ENCODE peak calls at places on chromosome 14, in five cellular contexts. One of them, this sample, is unnamed. For H3K4me1, the result is how much of the 10 kb centered on the place peaks cover.

GRCh38 chr14:93266127-93266526 is 59.1 kb downstream of the UBR7 start:
- DNase-seq in neural progenitor cell: no peak
- DNase-seq in lower lobe of right lung: no peak
- DNase-seq in CD4-positive, CD25-positive, alpha-beta regulatory T cell: no peak
- DNase-seq in GM23338: no peak
- DNase-seq in this sample: no peak

GRCh38 chr14:54691525-54692260 is 124.8 kb downstream of the SAMD4A start:
- DNase-seq in neural progenitor cell: peak
- DNase-seq in lower lobe of right lung: peak
- DNase-seq in GM23338: peak
- DNase-seq in CD4-positive, CD25-positive, alpha-beta regulatory T cell: peak
- DNase-seq in this sample: peak

GRCh38 chr14:91714805-91715204 is 17.1 kb downstream of the CATSPERB start:
- DNase-seq in CD4-positive, CD25-positive, alpha-beta regulatory T cell: no peak
- DNase-seq in lower lobe of right lung: no peak
- DNase-seq in neural progenitor cell: peak
- DNase-seq in GM23338: peak
- DNase-seq in this sample: no peak

GRCh38 chr14:100022772-100023451 is 42.3 kb upstream of the EVL start:
- DNase-seq in neural progenitor cell: no peak
- DNase-seq in lower lobe of right lung: no peak
- DNase-seq in GM23338: no peak
- DNase-seq in CD4-positive, CD25-positive, alpha-beta regulatory T cell: no peak
- DNase-seq in this sample: no peak

GRCh38 chr14:29681308-29681707 is 246.3 kb downstream of the PRKD1 start:
- DNase-seq in CD4-positive, CD25-positive, alpha-beta regulatory T cell: no peak
- DNase-seq in neural progenitor cell: no peak
- DNase-seq in GM23338: no peak
- DNase-seq in lower lobe of right lung: no peak
- DNase-seq in this sample: no peak

GRCh38 chr14:21924479-21924878 is 250.9 kb upstream of the OR4E1 start:
- DNase-seq in lower lobe of right lung: no peak
- DNase-seq in neural progenitor cell: peak
- DNase-seq in CD4-positive, CD25-positive, alpha-beta regulatory T cell: peak
- DNase-seq in GM23338: peak
- DNase-seq in this sample: no peak

GRCh38 chr14:73786942-73787759 is 64.5 kb upstream of the PTGR2 start:
- DNase-seq in lower lobe of right lung: peak
- DNase-seq in CD4-positive, CD25-positive, alpha-beta regulatory T cell: peak
- DNase-seq in neural progenitor cell: peak
- DNase-seq in GM23338: peak
- DNase-seq in this sample: peak

GRCh38 chr14:74638970-74639369 is 26.9 kb upstream of the LTBP2 start:
- DNase-seq in CD4-positive, CD25-positive, alpha-beta regulatory T cell: no peak
- DNase-seq in neural progenitor cell: no peak
- DNase-seq in GM23338: no peak
- DNase-seq in lower lobe of right lung: no peak
- DNase-seq in this sample: no peak

GRCh38 chr14:35416108-35416750 is 11.7 kb upstream of the NFKBIA start:
- DNase-seq in lower lobe of right lung: no peak
- DNase-seq in neural progenitor cell: no peak
- DNase-seq in GM23338: no peak
- DNase-seq in CD4-positive, CD25-positive, alpha-beta regulatory T cell: no peak
- DNase-seq in this sample: no peak

GRCh38 chr14:24943024-24943423 is 106.9 kb downstream of the STXBP6 start:
- DNase-seq in neural progenitor cell: peak
- DNase-seq in CD4-positive, CD25-positive, alpha-beta regulatory T cell: no peak
- DNase-seq in GM23338: peak
- DNase-seq in lower lobe of right lung: no peak
- DNase-seq in this sample: no peak

GRCh38 chr14:54981698-54982097 is 45.2 kb downstream of the WDHD1 start:
- DNase-seq in CD4-positive, CD25-positive, alpha-beta regulatory T cell: peak
- DNase-seq in lower lobe of right lung: no peak
- DNase-seq in GM23338: no peak
- DNase-seq in neural progenitor cell: no peak
- DNase-seq in this sample: no peak

GRCh38 chr14:102928412-102929348 is 6.2 kb downstream of the AMN start:
- DNase-seq in neural progenitor cell: peak
- DNase-seq in GM23338: peak
- DNase-seq in lower lobe of right lung: peak
- DNase-seq in CD4-positive, CD25-positive, alpha-beta regulatory T cell: peak
- DNase-seq in this sample: peak
- H3K4me1 ChIP-seq in neural progenitor cell: under half
- H3K4me1 ChIP-seq in GM23338: under half
- H3K4me1 ChIP-seq in lower lobe of right lung: under half
- H3K4me1 ChIP-seq in CD4-positive, CD25-positive, alpha-beta regulatory T cell: under half
- H3K4me1 ChIP-seq in this sample: under half

DNA sequence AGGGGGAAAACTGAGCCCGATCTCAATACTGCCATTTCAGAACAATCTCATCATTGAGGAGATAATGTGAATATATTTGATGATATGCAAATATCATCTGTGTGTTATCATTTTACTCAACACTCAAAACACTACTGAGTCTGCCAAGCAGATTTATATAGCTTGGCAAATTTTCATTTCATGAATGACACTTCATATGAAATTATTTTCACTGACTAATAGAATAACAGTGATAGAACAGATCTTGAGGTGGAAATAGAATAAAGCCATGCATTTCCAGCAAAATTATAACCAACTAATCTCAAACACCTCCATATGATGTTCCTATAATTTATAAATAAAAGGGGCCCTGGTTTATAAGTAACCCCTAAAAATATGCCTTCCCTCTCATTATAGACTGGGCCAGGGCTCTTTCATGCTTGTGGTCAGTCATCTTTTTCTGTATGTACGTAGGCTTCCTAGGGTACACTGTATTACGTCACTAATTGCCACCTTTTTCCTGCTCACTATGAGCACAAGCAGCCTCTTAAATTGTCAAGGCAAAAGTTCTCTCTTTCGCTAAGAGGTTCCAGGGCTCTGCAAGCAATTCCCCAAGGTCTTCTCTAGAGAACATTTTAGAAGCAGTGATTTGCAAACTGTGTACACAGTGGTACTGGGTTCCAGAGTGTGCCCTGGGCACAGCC is 197.1 kb upstream of the FOXN3 start:
- DNase-seq in neural progenitor cell: no peak
- DNase-seq in GM23338: no peak
- DNase-seq in lower lobe of right lung: no peak
- DNase-seq in CD4-positive, CD25-positive, alpha-beta regulatory T cell: no peak
- DNase-seq in this sample: no peak
- H3K27ac ChIP-seq in neural progenitor cell: no peak
- H3K27ac ChIP-seq in GM23338: peak
- H3K27ac ChIP-seq in lower lobe of right lung: no peak
- H3K27ac ChIP-seq in CD4-positive, CD25-positive, alpha-beta regulatory T cell: peak
- H3K27ac ChIP-seq in this sample: no peak

DNA sequence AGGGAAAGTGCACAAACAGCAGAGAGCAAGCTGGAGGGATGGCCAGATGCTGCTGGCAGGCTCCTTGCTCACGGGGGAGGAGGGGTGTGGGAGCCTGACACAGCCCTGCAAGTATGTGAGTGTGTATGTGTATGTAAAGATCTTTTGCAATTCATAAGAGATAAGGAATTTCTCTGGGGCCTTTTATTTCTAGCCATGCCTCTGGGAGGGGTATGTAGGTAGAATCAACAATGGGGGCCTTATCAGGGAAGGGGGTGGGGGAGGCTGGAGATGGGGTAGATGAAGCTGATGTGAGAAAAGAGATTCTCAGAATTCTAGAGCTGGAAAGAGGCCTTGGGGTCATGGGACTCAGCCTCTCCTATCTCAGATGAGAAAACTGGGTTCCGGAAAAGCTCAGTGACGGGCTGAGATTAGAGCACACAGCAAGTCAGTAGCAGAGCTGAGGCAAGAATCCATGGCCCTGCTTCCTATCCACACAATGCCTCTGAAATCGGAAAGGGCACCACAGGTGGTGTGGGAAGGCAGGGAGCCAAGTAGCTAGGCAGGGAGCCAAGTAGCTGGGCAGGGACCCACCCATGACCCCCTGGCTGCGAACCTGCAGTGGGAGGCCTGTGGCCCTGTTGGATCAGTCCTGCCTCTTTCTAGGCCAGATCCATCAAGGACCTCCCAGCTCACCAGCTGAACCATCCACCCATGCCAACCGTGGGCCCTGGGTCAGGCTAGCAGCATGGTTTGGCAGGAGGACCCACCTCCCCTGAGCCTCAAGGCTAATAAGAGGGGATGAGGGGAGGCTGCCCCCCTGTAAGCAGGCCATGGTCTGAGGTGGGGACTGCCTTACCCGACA is 54.7 kb downstream of the PLEKHG3 start:
- DNase-seq in neural progenitor cell: no peak
- DNase-seq in GM23338: no peak
- DNase-seq in CD4-positive, CD25-positive, alpha-beta regulatory T cell: no peak
- DNase-seq in lower lobe of right lung: peak
- DNase-seq in this sample: no peak
- H3K4me1 ChIP-seq in neural progenitor cell: under half
- H3K4me1 ChIP-seq in GM23338: under half
- H3K4me1 ChIP-seq in CD4-positive, CD25-positive, alpha-beta regulatory T cell: half or more
- H3K4me1 ChIP-seq in lower lobe of right lung: under half
- H3K4me1 ChIP-seq in this sample: under half

DNA sequence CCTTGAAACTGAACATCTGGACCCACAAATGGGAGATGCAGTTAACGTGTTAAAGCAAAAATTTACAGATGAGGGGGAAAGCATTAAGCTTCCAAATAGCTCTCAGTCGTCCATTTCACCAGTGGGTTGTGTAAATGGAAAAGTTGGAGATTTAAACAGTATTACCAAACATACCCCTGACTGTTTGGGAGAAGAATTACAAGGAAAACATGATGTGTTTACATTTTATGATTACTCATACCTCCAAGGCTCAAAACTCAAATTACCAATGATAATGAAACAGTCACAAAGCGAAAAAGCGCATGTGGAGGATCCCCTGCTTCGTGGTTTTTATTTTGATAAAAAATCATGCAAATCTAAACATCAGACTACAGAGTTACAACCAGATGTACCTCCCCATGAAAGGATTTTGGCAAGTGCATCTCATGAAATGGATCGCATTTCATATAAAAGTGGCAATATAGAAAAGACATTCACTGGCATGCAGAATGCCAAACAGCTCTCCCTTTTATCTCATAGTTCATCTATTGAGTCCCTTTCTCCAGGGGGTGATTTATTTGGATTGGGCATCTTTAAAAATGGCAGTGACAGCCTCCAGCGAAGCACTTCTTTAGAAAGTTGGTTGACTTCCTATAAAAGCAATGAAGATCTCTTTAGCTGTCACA is 116.6 kb upstream of the NPAS3 start:
- DNase-seq in GM23338: no peak
- DNase-seq in neural progenitor cell: no peak
- DNase-seq in lower lobe of right lung: no peak
- DNase-seq in CD4-positive, CD25-positive, alpha-beta regulatory T cell: no peak
- DNase-seq in this sample: no peak
- H3K27ac ChIP-seq in GM23338: no peak
- H3K27ac ChIP-seq in neural progenitor cell: no peak
- H3K27ac ChIP-seq in lower lobe of right lung: no peak
- H3K27ac ChIP-seq in CD4-positive, CD25-positive, alpha-beta regulatory T cell: no peak
- H3K27ac ChIP-seq in this sample: no peak

GRCh38 chr14:68664225-68664681 is 128.6 kb downstream of the ZFP36L1 start:
- DNase-seq in lower lobe of right lung: no peak
- DNase-seq in CD4-positive, CD25-positive, alpha-beta regulatory T cell: no peak
- DNase-seq in GM23338: no peak
- DNase-seq in neural progenitor cell: no peak
- DNase-seq in this sample: no peak
- H3K4me1 ChIP-seq in lower lobe of right lung: half or more
- H3K4me1 ChIP-seq in CD4-positive, CD25-positive, alpha-beta regulatory T cell: under half
- H3K4me1 ChIP-seq in GM23338: under half
- H3K4me1 ChIP-seq in neural progenitor cell: under half
- H3K4me1 ChIP-seq in this sample: under half

GRCh38 chr14:102095871-102096568 is 9.2 kb upstream of the HSP90AA1 start:
- DNase-seq in lower lobe of right lung: no peak
- DNase-seq in CD4-positive, CD25-positive, alpha-beta regulatory T cell: no peak
- DNase-seq in GM23338: peak
- DNase-seq in neural progenitor cell: peak
- DNase-seq in this sample: peak

GRCh38 chr14:102096569-102097188 is 9.8 kb upstream of the HSP90AA1 start:
- DNase-seq in CD4-positive, CD25-positive, alpha-beta regulatory T cell: peak
- DNase-seq in neural progenitor cell: peak
- DNase-seq in lower lobe of right lung: peak
- DNase-seq in GM23338: peak
- DNase-seq in this sample: peak

GRCh38 chr14:102094101-102094500 is 7.3 kb upstream of the HSP90AA1 start:
- DNase-seq in CD4-positive, CD25-positive, alpha-beta regulatory T cell: no peak
- DNase-seq in neural progenitor cell: no peak
- DNase-seq in lower lobe of right lung: no peak
- DNase-seq in GM23338: peak
- DNase-seq in this sample: no peak

GRCh38 chr14:102097441-102098135 is 10.7 kb upstream of the HSP90AA1 start:
- DNase-seq in lower lobe of right lung: no peak
- DNase-seq in GM23338: peak
- DNase-seq in CD4-positive, CD25-positive, alpha-beta regulatory T cell: no peak
- DNase-seq in neural progenitor cell: no peak
- DNase-seq in this sample: peak

DNA sequence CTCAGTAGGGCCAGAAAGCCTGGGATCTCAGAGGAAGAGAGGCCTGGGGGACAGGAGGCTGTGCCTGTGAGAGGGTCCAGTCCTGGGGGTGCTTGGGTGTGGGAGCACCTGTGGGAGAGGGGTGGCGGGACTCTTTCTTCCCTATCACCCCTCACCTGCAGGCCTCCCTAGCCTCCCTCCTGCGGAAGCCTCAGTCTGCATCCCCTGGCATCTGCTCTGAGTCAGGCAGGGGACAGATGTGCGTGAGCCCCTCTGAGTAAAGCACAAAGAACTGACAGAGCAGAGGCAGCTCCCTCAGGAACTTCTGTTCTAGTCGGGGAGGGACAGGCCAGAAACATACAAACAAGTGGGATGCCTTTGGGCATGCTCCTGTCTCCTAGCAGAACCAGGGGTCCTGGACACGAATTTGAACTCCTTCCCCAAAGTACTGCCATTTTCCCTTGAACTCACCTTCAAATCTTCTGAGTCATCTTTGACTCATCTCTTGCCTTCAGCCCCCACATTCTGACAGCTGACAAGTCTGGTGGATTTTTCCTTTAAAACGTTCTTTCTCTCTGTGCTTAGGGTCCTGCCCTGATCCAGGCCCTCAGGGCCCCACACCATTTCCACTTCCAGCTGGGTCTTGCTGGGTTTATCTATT is 8.5 kb upstream of the HSP90AA1 start:
- DNase-seq in lower lobe of right lung: no peak
- DNase-seq in CD4-positive, CD25-positive, alpha-beta regulatory T cell: no peak
- DNase-seq in neural progenitor cell: no peak
- DNase-seq in GM23338: no peak
- DNase-seq in this sample: no peak
- H3K27ac ChIP-seq in lower lobe of right lung: no peak
- H3K27ac ChIP-seq in CD4-positive, CD25-positive, alpha-beta regulatory T cell: no peak
- H3K27ac ChIP-seq in neural progenitor cell: no peak
- H3K27ac ChIP-seq in GM23338: no peak
- H3K27ac ChIP-seq in this sample: no peak